ENCODE peak calls at places on chromosomes 11 and 22, in eight cellular contexts. I, L, W, R, T, J, V and X are unnamed samples.

GRCh38 chr11:124581817-124582216 is 12.0 kb downstream of the OR8A1 start:
- DNase-seq in R (no peak), T (no peak), W (no peak), L (no peak), I (no peak), J (no peak), V (peak), X (no peak)

GRCh38 chr11:70466154-70466553 is 67.8 kb downstream of the CTTN start:
- DNase-seq in L (no peak), I (no peak), R (no peak), J (no peak), W (peak), T (no peak), V (no peak), X (no peak)

GRCh38 chr22:50712341-50713007 is 25.5 kb upstream of the ACR start:
- DNase-seq in T (no peak), L (peak), J (peak), R (no peak), I (no peak), V (no peak), W (no peak), X (peak)

GRCh38 chr22:29330291-29330690 is 14.8 kb upstream of the RASL10A start:
- DNase-seq in T (no peak), R (no peak), V (no peak), W (no peak), J (peak), I (no peak), L (no peak), X (no peak)

GRCh38 chr11:2092956-2093412 is 46.2 kb downstream of the IGF2 start:
- DNase-seq in W (no peak), V (no peak), R (no peak), J (peak), T (peak), I (peak), L (peak), X (no peak)

GRCh38 chr11:13047884-13048283 is 38.8 kb downstream of the RASSF10 start:
- DNase-seq in L (no peak), J (no peak), T (no peak), W (no peak), I (no peak), R (no peak), V (no peak), X (no peak)

GRCh38 chr11:67283490-67283963 is 5.6 kb upstream of the ANKRD13D start:
- DNase-seq in J (peak), I (no peak), W (no peak), V (no peak), R (no peak), T (peak), L (no peak), X (no peak)

GRCh38 chr11:10725114-10725906 is 25.7 kb upstream of the CTR9 start:
- DNase-seq in R (no peak), V (no peak), J (no peak), W (no peak), L (no peak), T (no peak), I (no peak), X (no peak)

GRCh38 chr22:27757928-27758525 is 43.5 kb downstream of the MN1 start:
- DNase-seq in W (no peak), V (no peak), T (no peak), L (no peak), J (no peak), R (no peak), I (no peak), X (no peak)

GRCh38 chr11:121328967-121329653 is 36.5 kb downstream of the SC5D start:
- DNase-seq in L (no peak), T (no peak), W (no peak), R (no peak), J (no peak), V (no peak), I (no peak), X (no peak)

GRCh38 chr11:134120143-134120850 is 51.4 kb downstream of the JAM3 start:
- DNase-seq in L (no peak), V (peak), I (peak), R (peak), W (no peak), T (peak), J (no peak), X (no peak)

GRCh38 chr11:118918128-118918685 is 7.5 kb downstream of the BCL9L start:
- DNase-seq in W (peak), R (peak), T (peak), V (no peak), L (peak), I (peak), J (peak), X (no peak)

GRCh38 chr22:44411226-44412135 is 86.6 kb downstream of the RTL6 start:
- DNase-seq in L (peak), W (no peak), J (peak), T (no peak), I (no peak), V (no peak), R (no peak), X (no peak)

GRCh38 chr22:27843441-27843840 is 41.9 kb upstream of the MN1 start:
- DNase-seq in J (no peak), I (peak), V (no peak), R (peak), W (no peak), L (no peak), T (no peak), X (no peak)

GRCh38 chr11:79102821-79103220 is 338.0 kb downstream of the TENM4 start:
- DNase-seq in T (no peak), R (no peak), W (no peak), V (no peak), L (no peak), J (no peak), I (no peak), X (no peak)

GRCh38 chr11:134207538-134208239 is 16.1 kb downstream of the NCAPD3 start:
- DNase-seq in J (peak), W (peak), V (peak), T (no peak), I (peak), R (peak), L (no peak), X (no peak)

GRCh38 chr11:107040447-107041444 is 22.5 kb upstream of the GUCY1A2 start:
- DNase-seq in L (no peak), W (no peak), T (no peak), J (no peak), I (no peak), V (no peak), R (no peak), X (no peak)

GRCh38 chr22:32764330-32765116 is 37.0 kb upstream of the TIMP3 start:
- DNase-seq in T (peak), W (peak), J (no peak), I (peak), V (peak), L (no peak), R (peak), X (no peak)

GRCh38 chr11:23336961-23337360 is 476.7 kb upstream of the CCDC179 start:
- DNase-seq in J (no peak), W (no peak), L (no peak), V (no peak), R (no peak), I (no peak), T (no peak), X (no peak)

GRCh38 chr11:72676874-72677341 is 2.7 kb upstream of the PDE2A start:
- DNase-seq in V (peak), I (peak), T (peak), L (peak), R (peak), J (peak), W (peak), X (no peak)

GRCh38 chr11:61971177-61972111 is 4.0 kb upstream of the FTH1 start:
- DNase-seq in J (peak), W (peak), R (peak), T (peak), V (peak), I (peak), L (peak), X (peak)

GRCh38 chr22:23243006-23243573 is 62.8 kb downstream of the BCR start:
- DNase-seq in J (peak), T (no peak), W (no peak), R (no peak), L (no peak), I (no peak), V (peak), X (no peak)

GRCh38 chr11:62911137-62912130 is 9.7 kb downstream of the CHRM1 start:
- DNase-seq in L (no peak), T (no peak), I (no peak), W (no peak), V (no peak), J (no peak), R (no peak), X (no peak)

GRCh38 chr11:72233056-72233772 is 8.6 kb downstream of the INPPL1 start:
- DNase-seq in T (no peak), J (no peak), I (no peak), W (no peak), V (no peak), L (no peak), R (no peak), X (no peak)

GRCh38 chr11:117978982-117979381 is 7.2 kb upstream of the IL10RA start:
- DNase-seq in W (no peak), V (no peak), I (no peak), J (no peak), T (no peak), L (no peak), R (no peak), X (no peak)

DNA sequence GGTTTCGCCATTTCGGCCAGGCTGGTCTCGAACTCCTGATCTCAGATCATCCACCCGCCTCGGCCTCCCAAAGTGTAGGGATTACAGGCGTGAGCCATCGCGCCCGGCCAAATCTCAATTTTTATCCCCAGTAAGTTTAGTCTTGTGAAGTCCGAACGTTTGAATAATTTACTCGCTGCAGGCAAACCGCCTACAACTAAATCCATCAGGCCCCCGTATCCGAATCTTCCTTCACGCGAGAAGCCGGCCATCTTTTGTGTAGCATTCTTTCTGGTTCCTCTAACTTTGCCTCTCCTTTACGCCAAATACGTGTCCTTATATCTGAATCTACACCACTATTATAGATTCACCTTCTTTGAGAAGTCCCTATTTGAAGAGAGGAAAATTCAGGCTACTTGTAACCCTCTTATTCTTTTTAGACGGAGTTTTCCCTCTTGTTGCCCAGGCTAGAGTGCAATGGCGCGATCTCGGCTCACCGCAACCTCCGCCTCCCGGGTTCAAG is 581 bp upstream of the EIF3L start:
- DNase-seq in T (no peak), V (no peak), W (peak), L (no peak), R (no peak), J (no peak), I (no peak), X (no peak)
- H3K27ac ChIP-seq in T (peak), V (peak), W (peak), L (peak), R (peak), J (peak), I (peak), X (peak)

GRCh38 chr22:47006869-47007268 is 244.4 kb downstream of the TBC1D22A start:
- DNase-seq in V (no peak), L (no peak), R (no peak), I (no peak), J (no peak), T (no peak), W (no peak), X (no peak)

GRCh38 chr22:47008208-47008885 is 245.9 kb downstream of the TBC1D22A start:
- DNase-seq in L (no peak), R (peak), J (peak), T (no peak), I (no peak), W (no peak), V (no peak), X (no peak)

GRCh38 chr22:47006433-47006832 is 244.0 kb downstream of the TBC1D22A start:
- DNase-seq in W (no peak), R (no peak), I (no peak), V (no peak), L (no peak), T (no peak), J (no peak), X (no peak)

GRCh38 chr22:47007496-47007895 is 245.0 kb downstream of the TBC1D22A start:
- DNase-seq in W (no peak), V (no peak), J (no peak), R (no peak), T (no peak), I (no peak), L (no peak), X (no peak)

GRCh38 chr22:47005506-47006408 is 243.3 kb downstream of the TBC1D22A start:
- DNase-seq in V (no peak), R (no peak), L (no peak), J (no peak), W (no peak), T (no peak), I (no peak), X (no peak)
- H3K27ac ChIP-seq in V (no peak), R (no peak), L (no peak), J (no peak), W (no peak), T (no peak), I (no peak), X (no peak)

DNA sequence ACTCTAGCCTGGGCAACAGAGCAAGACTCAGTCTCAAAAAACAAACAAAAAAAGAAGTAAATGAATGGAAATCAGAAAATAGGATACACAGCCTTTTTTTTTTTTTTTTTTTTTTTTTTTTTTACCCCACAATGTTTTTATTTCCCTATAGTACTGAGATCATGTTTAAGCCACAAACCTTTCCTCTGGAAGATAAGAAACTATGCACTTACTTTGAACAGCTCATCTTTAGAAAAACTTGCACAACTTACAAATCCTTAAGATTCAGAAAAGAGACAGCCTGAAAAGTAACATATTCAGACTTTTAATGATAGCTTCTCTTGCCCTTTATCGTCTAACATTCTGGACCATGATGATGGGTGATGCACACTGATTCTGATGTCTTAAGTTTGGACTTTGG is 80.3 kb downstream of the TNRC6B start:
- DNase-seq in J (no peak), R (no peak), I (no peak), V (no peak), W (no peak), T (no peak), L (no peak), X (no peak)
- H3K27ac ChIP-seq in J (no peak), R (peak), I (peak), V (no peak), W (peak), T (no peak), L (no peak), X (no peak)

GRCh38 chr22:38490475-38490874 is 15.6 kb downstream of the DDX17 start:
- DNase-seq in J (no peak), T (no peak), L (no peak), R (peak), I (no peak), V (no peak), W (no peak), X (no peak)

GRCh38 chr22:38490915-38491314 is 15.2 kb downstream of the DDX17 start:
- DNase-seq in V (no peak), I (peak), W (peak), T (peak), R (peak), L (peak), J (no peak), X (peak)

GRCh38 chr22:38487946-38488345 is 18.2 kb downstream of the DDX17 start:
- DNase-seq in V (no peak), T (no peak), R (no peak), I (no peak), J (no peak), W (no peak), L (no peak), X (no peak)

GRCh38 chr22:38489561-38490133 is 16.5 kb downstream of the DDX17 start:
- DNase-seq in W (no peak), I (no peak), T (no peak), J (no peak), V (no peak), L (no peak), R (peak), X (no peak)

DNA sequence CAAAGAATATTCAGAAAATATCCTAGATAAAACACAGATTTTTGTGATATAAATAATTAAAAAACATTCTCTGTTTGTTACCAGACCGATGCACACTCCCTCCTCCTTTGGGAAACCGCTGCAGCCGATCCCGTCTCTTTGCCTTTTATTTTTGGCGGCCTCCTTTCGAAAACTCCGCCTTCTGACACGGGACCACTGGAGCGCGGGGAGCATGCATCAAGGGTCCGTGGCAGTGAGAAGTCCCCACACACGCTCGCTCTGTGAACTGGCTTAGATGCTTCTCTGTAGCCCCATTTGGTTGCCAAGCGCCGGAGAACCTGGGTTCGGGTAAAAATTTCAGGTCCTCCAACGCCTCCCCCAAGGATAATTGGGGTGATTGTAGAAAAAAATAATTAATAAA is 17.0 kb downstream of the DDX17 start:
- DNase-seq in L (no peak), R (peak), I (no peak), T (no peak), V (no peak), J (no peak), W (no peak), X (no peak)
- H3K27ac ChIP-seq in L (no peak), R (no peak), I (no peak), T (no peak), V (peak), J (no peak), W (no peak), X (no peak)

DNA sequence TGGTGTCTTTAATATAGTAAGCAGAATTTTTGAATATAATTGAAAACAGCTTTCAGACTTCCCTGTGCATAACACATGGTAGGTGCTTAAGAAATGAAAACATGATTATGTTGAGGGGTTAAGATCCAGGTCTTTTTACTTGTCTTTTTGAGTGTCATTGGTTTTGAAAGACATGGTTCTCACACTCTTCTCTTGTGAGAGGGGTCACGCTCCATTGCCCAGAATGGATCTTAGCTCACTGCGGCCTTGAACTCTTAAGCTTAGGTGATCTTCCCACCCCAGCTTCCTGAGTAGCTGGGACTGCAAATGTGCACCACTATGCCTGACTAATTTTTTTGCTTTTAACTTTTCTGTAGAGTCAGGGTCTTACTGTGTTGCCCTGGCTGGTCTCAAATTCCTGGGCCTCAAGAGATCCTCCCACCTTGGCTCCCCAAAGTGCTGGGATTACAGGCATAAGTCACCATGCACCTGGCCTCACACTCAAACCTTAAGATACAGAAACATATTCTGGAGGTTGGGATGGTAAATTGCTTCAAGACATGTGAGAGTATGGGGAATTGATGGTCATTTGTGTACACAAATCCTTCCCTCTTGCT is 1.4 kb downstream of the SPCS2 start:
- DNase-seq in W (no peak), J (no peak), T (no peak), R (no peak), I (no peak), L (no peak), V (no peak), X (no peak)
- H3K27ac ChIP-seq in W (peak), J (no peak), T (peak), R (no peak), I (peak), L (no peak), V (peak), X (peak)

DNA sequence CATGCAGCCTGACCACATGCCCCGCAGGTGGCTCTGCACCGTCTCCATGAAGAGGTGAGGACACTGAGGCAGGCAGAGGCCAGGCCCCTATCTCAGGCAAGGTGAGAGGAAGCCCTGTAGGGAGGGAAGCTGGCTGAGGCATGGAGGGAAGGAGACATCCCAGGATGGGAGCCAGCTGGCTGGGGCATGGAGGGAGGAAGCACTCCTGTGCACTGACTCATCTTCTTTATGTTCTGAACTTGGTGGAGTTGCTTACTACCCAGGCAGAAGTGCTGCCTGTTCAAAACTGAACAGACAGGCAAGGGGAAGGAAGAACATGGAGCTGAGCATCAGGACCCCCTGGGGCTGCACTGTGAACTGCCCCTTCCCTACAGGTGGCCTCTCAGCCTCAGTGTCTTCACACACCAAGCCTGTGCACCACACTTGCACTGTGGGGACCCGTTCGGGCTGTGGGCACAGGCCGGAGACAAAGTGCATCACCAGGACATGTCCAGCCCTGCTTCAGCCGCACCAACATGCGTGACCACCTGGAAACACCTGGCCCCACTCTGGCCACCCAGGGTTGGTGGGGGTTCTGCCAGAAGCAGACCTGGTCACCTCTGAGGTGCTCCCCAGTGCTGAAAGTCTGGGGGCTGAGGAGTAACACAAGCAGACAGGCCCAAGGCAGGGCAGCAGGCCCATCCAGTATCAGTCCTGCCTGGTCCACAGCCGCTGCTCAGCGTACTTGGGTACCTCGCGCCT is 55.5 kb downstream of the DGCR2 start:
- DNase-seq in J (no peak), T (no peak), I (peak), W (no peak), R (peak), L (no peak), V (no peak), X (no peak)
- H3K27ac ChIP-seq in J (no peak), T (no peak), I (peak), W (no peak), R (no peak), L (no peak), V (no peak), X (no peak)

DNA sequence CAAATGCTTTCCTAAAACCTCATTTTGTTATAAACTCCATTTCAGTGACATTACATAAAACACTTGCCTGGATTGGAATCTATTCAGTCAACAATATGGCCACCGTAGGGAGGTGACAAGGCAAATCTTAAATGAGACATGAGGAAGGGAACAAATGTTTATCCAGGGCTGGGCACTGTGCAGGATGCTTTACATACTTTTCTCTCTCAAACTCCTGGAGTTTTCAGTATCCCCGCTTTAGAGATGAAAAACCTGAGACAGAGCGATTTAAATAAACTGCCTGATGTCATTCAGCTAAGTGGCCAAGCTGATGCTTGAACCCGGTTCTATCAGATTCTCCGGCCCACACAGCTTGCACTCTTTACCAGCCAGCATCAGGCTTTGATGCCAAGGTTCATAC is 259.9 kb downstream of the CADM1 start:
- DNase-seq in R (no peak), J (no peak), W (peak), V (no peak), T (no peak), I (no peak), L (no peak), X (no peak)
- H3K27ac ChIP-seq in R (no peak), J (no peak), W (no peak), V (no peak), T (no peak), I (no peak), L (no peak), X (peak)